ENCODE peak calls at places on chromosomes 2 and 18, in eight cellular contexts. Y is gastrocnemius medialis; O is foreskin fibroblast; A is fibroblast of villous mesenchyme; P is dorsolateral prefrontal cortex; B is CD8-positive, alpha-beta T cell; V is AG04450; C is upper lobe of right lung. U is an unnamed sample.

GRCh38 chr2:9071032-9071431 is 67.5 kb upstream of the MBOAT2 start:
- DNase-seq in Y (no peak), O (peak), A (peak), P (no peak), B (no peak), V (no peak), C (no peak), U (peak)

GRCh38 chr2:23286031-23286764 is 98.8 kb upstream of the KLHL29 start:
- DNase-seq in Y (no peak), O (no peak), A (no peak), P (no peak), B (no peak), V (no peak), C (no peak), U (no peak)

GRCh38 chr2:206381881-206382280 is 61.5 kb upstream of the ADAM23 start:
- DNase-seq in Y (no peak), O (no peak), A (no peak), P (no peak), B (no peak), V (no peak), C (no peak), U (no peak)

GRCh38 chr2:122543815-122544214 is 788.4 kb downstream of the TSN start:
- DNase-seq in Y (no peak), O (peak), A (peak), P (no peak), B (no peak), V (no peak), C (no peak), U (no peak)

GRCh38 chr18:24153397-24153796 is 14.5 kb downstream of the CABYR start:
- DNase-seq in Y (no peak), O (no peak), A (no peak), P (no peak), B (no peak), V (no peak), C (no peak), U (no peak)

GRCh38 chr2:26349690-26350089 is 3.1 kb upstream of the ADGRF3 start:
- DNase-seq in Y (no peak), O (no peak), A (no peak), P (no peak), B (no peak), V (no peak), C (no peak), U (no peak)

GRCh38 chr2:179139506-179139905 is 89.6 kb upstream of the CCDC141 start:
- DNase-seq in Y (no peak), O (no peak), A (no peak), P (no peak), B (no peak), V (no peak), C (no peak), U (no peak)

GRCh38 chr2:160731856-160732255 is 238.2 kb upstream of the RBMS1 start:
- DNase-seq in Y (no peak), O (no peak), A (no peak), P (no peak), B (no peak), V (no peak), C (no peak), U (no peak)

GRCh38 chr2:238158807-238159539 is at the start of gene ERFE:
- DNase-seq in Y (no peak), O (no peak), A (peak), P (no peak), B (peak), V (no peak), C (peak), U (no peak)

GRCh38 chr18:78801011-78801410 is 178.6 kb upstream of the SALL3 start:
- DNase-seq in Y (no peak), O (no peak), A (no peak), P (no peak), B (no peak), V (no peak), C (peak), U (no peak)

GRCh38 chr2:238296638-238297457 is 8.4 kb upstream of the PER2 start:
- DNase-seq in Y (no peak), O (no peak), A (no peak), P (no peak), B (no peak), V (no peak), C (no peak), U (no peak)

GRCh38 chr2:75580156-75580555 is 19.4 kb upstream of the EVA1A start:
- DNase-seq in Y (no peak), O (no peak), A (no peak), P (no peak), B (no peak), V (no peak), C (no peak), U (no peak)

GRCh38 chr18:76259012-76259568 is 236.0 kb downstream of the ZNF516 start:
- DNase-seq in Y (no peak), O (no peak), A (no peak), P (no peak), B (no peak), V (no peak), C (no peak), U (no peak)

GRCh38 chr2:10305715-10306114 is 3.0 kb downstream of the HPCAL1 start:
- DNase-seq in Y (no peak), O (no peak), A (peak), P (no peak), B (peak), V (no peak), C (no peak), U (no peak)

GRCh38 chr18:36772339-36772738 is 56.5 kb downstream of the TPGS2 start:
- DNase-seq in Y (no peak), O (peak), A (peak), P (no peak), B (no peak), V (no peak), C (no peak), U (no peak)

GRCh38 chr2:19942199-19942598 is 40.4 kb upstream of the TTC32 start:
- DNase-seq in Y (no peak), O (no peak), A (no peak), P (no peak), B (no peak), V (no peak), C (no peak), U (no peak)

GRCh38 chr2:234705108-234705507 is 208.2 kb upstream of the ARL4C start:
- DNase-seq in Y (no peak), O (peak), A (peak), P (no peak), B (no peak), V (peak), C (no peak), U (no peak)

GRCh38 chr2:150486539-150487484 is 655 bp downstream of the RND3 start:
- DNase-seq in Y (peak), O (no peak), A (peak), P (no peak), B (no peak), V (no peak), C (no peak), U (no peak)

GRCh38 chr18:22670914-22671313 is 253.2 kb upstream of the CTAGE1 start:
- DNase-seq in Y (no peak), O (no peak), A (no peak), P (no peak), B (no peak), V (no peak), C (no peak), U (no peak)

GRCh38 chr2:226649871-226650660 is 149.6 kb downstream of the IRS1 start:
- DNase-seq in Y (peak), O (peak), A (peak), P (no peak), B (peak), V (peak), C (peak), U (peak)

GRCh38 chr2:234288974-234289455 is 207.9 kb downstream of the ARL4C start:
- DNase-seq in Y (peak), O (no peak), A (peak), P (peak), B (peak), V (no peak), C (peak), U (no peak)

GRCh38 chr2:189719531-189719930 is 43.1 kb downstream of the OSGEPL1 start:
- DNase-seq in Y (no peak), O (no peak), A (no peak), P (no peak), B (no peak), V (no peak), C (no peak), U (no peak)

GRCh38 chr2:27263287-27264252 is 723 bp upstream of the SLC30A3 start:
- DNase-seq in Y (no peak), O (no peak), A (no peak), P (no peak), B (no peak), V (no peak), C (no peak), U (no peak)

GRCh38 chr2:224909885-224910517 is 132.3 kb downstream of the DOCK10 start:
- DNase-seq in Y (no peak), O (peak), A (peak), P (no peak), B (peak), V (no peak), C (peak), U (peak)

GRCh38 chr2:226213717-226214116 is 585.9 kb downstream of the IRS1 start:
- DNase-seq in Y (no peak), O (peak), A (peak), P (no peak), B (no peak), V (peak), C (no peak), U (peak)

GRCh38 chr2:10770956-10771750 is 41.4 kb downstream of the PDIA6 start:
- DNase-seq in Y (no peak), O (no peak), A (no peak), P (no peak), B (no peak), V (no peak), C (no peak), U (no peak)

GRCh38 chr18:48412339-48412929 is 3.3 kb upstream of the ZBTB7C start:
- DNase-seq in Y (no peak), O (peak), A (peak), P (no peak), B (no peak), V (no peak), C (no peak), U (no peak)

GRCh38 chr18:75208055-75208835 is 694 bp downstream of the PTGR3 start:
- DNase-seq in Y (peak), O (no peak), A (peak), P (peak), B (peak), V (no peak), C (peak), U (no peak)

GRCh38 chr2:38948995-38949394 is 59.3 kb downstream of the ARHGEF33 start:
- DNase-seq in Y (no peak), O (no peak), A (no peak), P (no peak), B (no peak), V (no peak), C (no peak), U (no peak)

GRCh38 chr18:63540131-63540530 is 2.0 kb upstream of the SERPINB12 start:
- DNase-seq in Y (no peak), O (peak), A (peak), P (no peak), B (no peak), V (no peak), C (no peak), U (no peak)

GRCh38 chr2:157404363-157404762 is 39.5 kb downstream of the CYTIP start:
- DNase-seq in Y (no peak), O (no peak), A (no peak), P (no peak), B (peak), V (no peak), C (no peak), U (no peak)
- H3K4me3 ChIP-seq in Y (no peak), O (no peak), A (no peak), P (no peak), B (no peak), V (no peak), C (no peak), U (no peak)

GRCh38 chr2:240450532-240451107 is 15.2 kb downstream of the GPC1 start:
- DNase-seq in Y (no peak), O (no peak), A (no peak), P (no peak), B (no peak), V (no peak), C (no peak), U (no peak)

GRCh38 chr2:240451108-240451611 is 15.7 kb downstream of the GPC1 start:
- DNase-seq in Y (no peak), O (no peak), A (no peak), P (peak), B (no peak), V (no peak), C (no peak), U (no peak)

GRCh38 chr2:240452471-240453256 is 17.2 kb downstream of the GPC1 start:
- DNase-seq in Y (peak), O (peak), A (peak), P (peak), B (peak), V (no peak), C (peak), U (no peak)

GRCh38 chr2:240453461-240454030 is 18.1 kb downstream of the GPC1 start:
- DNase-seq in Y (no peak), O (no peak), A (no peak), P (no peak), B (peak), V (no peak), C (no peak), U (no peak)

DNA sequence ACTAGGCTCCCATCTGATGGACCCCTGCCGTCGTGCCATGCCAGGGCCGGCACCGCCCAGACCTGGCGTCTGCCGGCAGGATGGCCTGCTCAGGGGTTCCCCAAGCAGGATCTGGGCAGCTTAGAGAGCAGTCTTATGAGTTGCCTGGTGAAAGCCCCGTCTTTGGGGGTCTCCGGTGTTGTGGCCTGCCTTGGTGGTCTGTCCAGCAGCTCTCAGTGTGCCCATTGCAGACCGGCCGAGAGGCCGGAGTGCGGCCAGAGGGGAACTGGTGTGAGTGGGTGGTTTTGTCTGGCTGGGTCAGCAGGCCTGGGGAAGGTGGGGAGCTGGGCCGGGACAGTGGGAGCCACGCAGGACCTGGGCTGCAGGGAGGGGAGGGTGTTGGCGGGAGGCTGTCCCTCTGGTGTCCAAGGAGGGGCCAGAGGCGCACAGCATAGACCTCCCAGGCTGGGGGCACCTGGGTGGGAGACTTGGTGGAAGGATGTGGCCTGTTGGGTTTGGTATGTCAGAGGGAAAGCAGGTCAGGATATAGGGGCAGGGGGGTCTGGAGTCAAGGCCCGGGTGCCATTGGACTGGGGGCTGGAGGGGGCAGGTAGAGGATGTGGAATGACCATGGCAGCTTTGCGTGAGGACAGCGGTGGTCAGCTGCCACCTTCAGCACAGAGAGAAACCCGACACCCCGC is 16.5 kb downstream of the GPC1 start:
- DNase-seq in Y (no peak), O (no peak), A (no peak), P (no peak), B (no peak), V (no peak), C (no peak), U (no peak)
- H3K4me3 ChIP-seq in Y (peak), O (peak), A (peak), P (peak), B (no peak), V (peak), C (peak), U (peak)

GRCh38 chr18:8814206-8814605 is 108.8 kb downstream of the MTCL1 start:
- DNase-seq in Y (no peak), O (no peak), A (peak), P (no peak), B (no peak), V (no peak), C (no peak), U (no peak)
- H3K4me3 ChIP-seq in Y (no peak), O (no peak), A (no peak), P (no peak), B (no peak), V (no peak), C (no peak), U (no peak)

GRCh38 chr18:62196978-62197377 is 9.9 kb downstream of the RELCH start:
- DNase-seq in Y (no peak), O (no peak), A (no peak), P (no peak), B (no peak), V (no peak), C (no peak), U (no peak)
- H3K4me3 ChIP-seq in Y (no peak), O (no peak), A (no peak), P (no peak), B (no peak), V (no peak), C (no peak), U (no peak)

GRCh38 chr2:169395821-169396374 is 33.6 kb upstream of the LRP2 start:
- DNase-seq in Y (no peak), O (no peak), A (no peak), P (no peak), B (no peak), V (no peak), C (no peak), U (no peak)

GRCh38 chr2:169388161-169388560 is 25.8 kb upstream of the LRP2 start:
- DNase-seq in Y (no peak), O (no peak), A (no peak), P (no peak), B (no peak), V (no peak), C (no peak), U (no peak)

GRCh38 chr2:169391236-169391635 is 28.9 kb upstream of the LRP2 start:
- DNase-seq in Y (no peak), O (no peak), A (no peak), P (no peak), B (no peak), V (no peak), C (no peak), U (no peak)

GRCh38 chr2:169397697-169398096 is 35.4 kb upstream of the LRP2 start:
- DNase-seq in Y (no peak), O (no peak), A (no peak), P (no peak), B (no peak), V (no peak), C (no peak), U (no peak)

GRCh38 chr2:169393068-169393590 is 30.8 kb upstream of the LRP2 start:
- DNase-seq in Y (no peak), O (no peak), A (no peak), P (no peak), B (no peak), V (no peak), C (no peak), U (no peak)
- H3K4me3 ChIP-seq in Y (no peak), O (no peak), A (no peak), P (no peak), B (no peak), V (no peak), C (no peak), U (no peak)